ENCODE peak calls at places on chromosomes 11 and 22, in six cellular contexts. One of them, this sample, is unnamed.
A peak's percentile ranks its signal among the peaks of the same experiment; 100 is the strongest.

GRCh38 chr11:111476961-111477360 is 35.2 kb downstream of the BTG4 start:
- DNase-seq in cardiac fibroblast: no peak
- DNase-seq in ovary: no peak
- DNase-seq in Caco-2: no peak
- DNase-seq in adrenal gland: no peak
- DNase-seq in choroid plexus epithelial cell: no peak
- DNase-seq in this sample: no peak

GRCh38 chr11:101466352-101466751 is 117.5 kb downstream of the TRPC6 start:
- DNase-seq in cardiac fibroblast: no peak
- DNase-seq in ovary: no peak
- DNase-seq in Caco-2: no peak
- DNase-seq in adrenal gland: no peak
- DNase-seq in choroid plexus epithelial cell: no peak
- DNase-seq in this sample: no peak

GRCh38 chr11:6962673-6963072 is 36.4 kb downstream of the ZNF215 start:
- DNase-seq in cardiac fibroblast: no peak
- DNase-seq in ovary: no peak
- DNase-seq in Caco-2: no peak
- DNase-seq in adrenal gland: no peak
- DNase-seq in choroid plexus epithelial cell: no peak
- DNase-seq in this sample: peak; percentile 45

GRCh38 chr11:10107522-10107921 is 186.5 kb downstream of the SBF2 start:
- DNase-seq in cardiac fibroblast: no peak
- DNase-seq in ovary: no peak
- DNase-seq in Caco-2: no peak
- DNase-seq in adrenal gland: no peak
- DNase-seq in choroid plexus epithelial cell: no peak
- DNase-seq in this sample: no peak

GRCh38 chr22:26897384-26897783 is 240.0 kb downstream of the MIAT start:
- DNase-seq in cardiac fibroblast: no peak
- DNase-seq in ovary: no peak
- DNase-seq in Caco-2: no peak
- DNase-seq in adrenal gland: no peak
- DNase-seq in choroid plexus epithelial cell: no peak
- DNase-seq in this sample: no peak

GRCh38 chr22:22761606-22761962 is 117.2 kb downstream of the GGTLC2 start:
- DNase-seq in cardiac fibroblast: peak; percentile 5
- DNase-seq in ovary: no peak
- DNase-seq in Caco-2: no peak
- DNase-seq in adrenal gland: no peak
- DNase-seq in choroid plexus epithelial cell: no peak
- DNase-seq in this sample: no peak

GRCh38 chr22:17946691-17947367 is 77.5 kb downstream of the MICAL3 start:
- DNase-seq in cardiac fibroblast: no peak
- DNase-seq in ovary: no peak
- DNase-seq in Caco-2: no peak
- DNase-seq in adrenal gland: no peak
- DNase-seq in choroid plexus epithelial cell: no peak
- DNase-seq in this sample: no peak

GRCh38 chr11:36105743-36106581 is 162.1 kb downstream of the LDLRAD3 start:
- DNase-seq in cardiac fibroblast: no peak
- DNase-seq in ovary: no peak
- DNase-seq in Caco-2: no peak
- DNase-seq in adrenal gland: no peak
- DNase-seq in choroid plexus epithelial cell: no peak
- DNase-seq in this sample: no peak

GRCh38 chr22:49879871-49880270 is 26.2 kb downstream of the ZBED4 start:
- DNase-seq in cardiac fibroblast: no peak
- DNase-seq in ovary: no peak
- DNase-seq in Caco-2: no peak
- DNase-seq in adrenal gland: no peak
- DNase-seq in choroid plexus epithelial cell: no peak
- DNase-seq in this sample: no peak

GRCh38 chr11:2748061-2748813 is 48.4 kb upstream of the KCNQ1OT1 start:
- DNase-seq in cardiac fibroblast: no peak
- DNase-seq in ovary: no peak
- DNase-seq in Caco-2: no peak
- DNase-seq in adrenal gland: no peak
- DNase-seq in choroid plexus epithelial cell: no peak
- DNase-seq in this sample: no peak

GRCh38 chr11:66081505-66081904 is 11.4 kb downstream of the PACS1 start:
- DNase-seq in cardiac fibroblast: peak; percentile 40
- DNase-seq in ovary: no peak
- DNase-seq in Caco-2: no peak
- DNase-seq in adrenal gland: peak; percentile 25
- DNase-seq in choroid plexus epithelial cell: peak; percentile 50
- DNase-seq in this sample: no peak

GRCh38 chr11:117985953-117986887 is at the start of gene IL10RA:
- DNase-seq in cardiac fibroblast: peak; percentile 30
- DNase-seq in ovary: peak; percentile 84
- DNase-seq in Caco-2: peak; percentile 95
- DNase-seq in adrenal gland: peak; percentile 78
- DNase-seq in choroid plexus epithelial cell: peak; percentile 49
- DNase-seq in this sample: peak; percentile 10

GRCh38 chr11:86440305-86440716 is 65.6 kb downstream of the CCDC81 start:
- DNase-seq in cardiac fibroblast: peak; percentile 82
- DNase-seq in ovary: no peak
- DNase-seq in Caco-2: no peak
- DNase-seq in adrenal gland: no peak
- DNase-seq in choroid plexus epithelial cell: peak; percentile 78
- DNase-seq in this sample: peak; percentile 97

GRCh38 chr11:1825785-1826451 is 8.9 kb upstream of the SYT8 start:
- DNase-seq in cardiac fibroblast: no peak
- DNase-seq in ovary: no peak
- DNase-seq in Caco-2: no peak
- DNase-seq in adrenal gland: no peak
- DNase-seq in choroid plexus epithelial cell: no peak
- DNase-seq in this sample: no peak

GRCh38 chr11:86955111-86955673 is at the start of gene FZD4:
- DNase-seq in cardiac fibroblast: peak; percentile 87
- DNase-seq in ovary: peak; percentile 93
- DNase-seq in Caco-2: peak; percentile 99
- DNase-seq in adrenal gland: peak; percentile 92
- DNase-seq in choroid plexus epithelial cell: peak; percentile 91
- DNase-seq in this sample: peak; percentile 80

GRCh38 chr11:72233056-72233772 is 8.6 kb downstream of the INPPL1 start:
- DNase-seq in cardiac fibroblast: no peak
- DNase-seq in ovary: no peak
- DNase-seq in Caco-2: no peak
- DNase-seq in adrenal gland: no peak
- DNase-seq in choroid plexus epithelial cell: no peak
- DNase-seq in this sample: no peak

GRCh38 chr11:78654071-78654470 is 79.4 kb upstream of the NARS2 start:
- DNase-seq in cardiac fibroblast: no peak
- DNase-seq in ovary: no peak
- DNase-seq in Caco-2: no peak
- DNase-seq in adrenal gland: no peak
- DNase-seq in choroid plexus epithelial cell: no peak
- DNase-seq in this sample: no peak

GRCh38 chr11:35237860-35238715 is 99.1 kb downstream of the CD44 start:
- DNase-seq in cardiac fibroblast: peak; percentile 66
- DNase-seq in ovary: no peak
- DNase-seq in Caco-2: peak; percentile 71
- DNase-seq in adrenal gland: peak; percentile 45
- DNase-seq in choroid plexus epithelial cell: peak; percentile 83
- DNase-seq in this sample: no peak

GRCh38 chr11:124946735-124947141 is 7.3 kb upstream of the CCDC15 start:
- DNase-seq in cardiac fibroblast: peak; percentile 10
- DNase-seq in ovary: no peak
- DNase-seq in Caco-2: no peak
- DNase-seq in adrenal gland: no peak
- DNase-seq in choroid plexus epithelial cell: no peak
- DNase-seq in this sample: peak; percentile 77

GRCh38 chr11:27293500-27294417 is 69.3 kb downstream of the CCDC34 start:
- DNase-seq in cardiac fibroblast: peak; percentile 75
- DNase-seq in ovary: no peak
- DNase-seq in Caco-2: no peak
- DNase-seq in adrenal gland: no peak
- DNase-seq in choroid plexus epithelial cell: peak; percentile 52
- DNase-seq in this sample: peak; percentile 39

GRCh38 chr22:45314054-45314721 is 4.5 kb downstream of the FAM118A start:
- DNase-seq in cardiac fibroblast: no peak
- DNase-seq in ovary: no peak
- DNase-seq in Caco-2: peak; percentile 46
- DNase-seq in adrenal gland: no peak
- DNase-seq in choroid plexus epithelial cell: no peak
- DNase-seq in this sample: no peak

GRCh38 chr11:114088836-114089235 is 29.3 kb downstream of the ZBTB16 start:
- DNase-seq in cardiac fibroblast: no peak
- DNase-seq in ovary: no peak
- DNase-seq in Caco-2: no peak
- DNase-seq in adrenal gland: no peak
- DNase-seq in choroid plexus epithelial cell: no peak
- DNase-seq in this sample: no peak

DNA sequence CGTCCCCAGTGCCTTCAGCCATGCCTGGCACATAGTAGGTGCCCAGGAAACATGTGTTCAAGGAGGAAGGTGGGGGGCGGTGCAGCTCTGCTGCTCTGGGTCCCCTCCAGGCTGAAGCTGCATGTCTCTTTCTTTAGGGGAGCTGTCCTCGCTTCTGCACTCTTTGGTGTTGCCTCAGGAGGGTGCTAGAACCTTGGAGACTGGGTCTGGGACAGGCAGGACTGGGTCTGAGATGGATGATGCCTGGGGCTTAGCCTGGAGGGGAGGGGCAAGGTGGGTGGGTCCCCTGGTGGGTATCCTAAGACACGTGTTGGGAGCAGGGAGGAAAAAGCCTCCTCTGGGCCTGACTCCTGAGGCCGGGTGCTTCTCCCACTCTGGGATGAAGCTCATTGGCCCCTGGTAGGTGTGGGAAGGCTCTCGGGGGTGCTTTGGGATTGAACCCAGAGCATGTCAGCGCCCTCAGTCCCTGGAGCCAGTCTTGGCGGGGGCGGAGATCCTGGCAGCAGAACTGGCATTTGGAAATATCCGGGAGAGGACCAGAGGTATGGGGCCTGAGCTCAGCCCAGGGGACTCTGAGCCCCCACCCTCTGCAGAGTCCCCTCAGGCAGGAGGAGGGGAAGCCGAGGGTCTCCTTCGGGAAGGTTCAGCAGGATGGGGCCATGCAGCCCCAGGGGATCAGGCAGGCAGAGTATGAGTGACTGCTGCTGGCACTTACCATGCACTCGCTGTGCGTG is 6.7 kb upstream of the GSTP1 start:
- DNase-seq in cardiac fibroblast: no peak
- DNase-seq in ovary: no peak
- DNase-seq in Caco-2: peak; percentile 49
- DNase-seq in adrenal gland: no peak
- DNase-seq in choroid plexus epithelial cell: no peak
- DNase-seq in this sample: no peak
- TF ChIP-seq CTCF in cardiac fibroblast: no peak
- TF ChIP-seq CTCF in ovary: no peak
- TF ChIP-seq CTCF in Caco-2: no peak
- TF ChIP-seq CTCF in adrenal gland: no peak
- TF ChIP-seq CTCF in choroid plexus epithelial cell: peak; percentile 19
- TF ChIP-seq CTCF in this sample: no peak

GRCh38 chr11:73311394-73311869 is 3.4 kb downstream of the ARHGEF17 start:
- DNase-seq in cardiac fibroblast: no peak
- DNase-seq in ovary: no peak
- DNase-seq in Caco-2: no peak
- DNase-seq in adrenal gland: no peak
- DNase-seq in choroid plexus epithelial cell: no peak
- DNase-seq in this sample: no peak
- H3K4me3 ChIP-seq in cardiac fibroblast: peak overlapping the region; percentile 44
- H3K4me3 ChIP-seq in ovary: peak overlapping the region; percentile 11
- H3K4me3 ChIP-seq in Caco-2: no peak overlapping the region
- H3K4me3 ChIP-seq in adrenal gland: no peak overlapping the region
- H3K4me3 ChIP-seq in choroid plexus epithelial cell: peak overlapping the region; percentile 81
- H3K4me3 ChIP-seq in this sample: peak overlapping the region; percentile 81

DNA sequence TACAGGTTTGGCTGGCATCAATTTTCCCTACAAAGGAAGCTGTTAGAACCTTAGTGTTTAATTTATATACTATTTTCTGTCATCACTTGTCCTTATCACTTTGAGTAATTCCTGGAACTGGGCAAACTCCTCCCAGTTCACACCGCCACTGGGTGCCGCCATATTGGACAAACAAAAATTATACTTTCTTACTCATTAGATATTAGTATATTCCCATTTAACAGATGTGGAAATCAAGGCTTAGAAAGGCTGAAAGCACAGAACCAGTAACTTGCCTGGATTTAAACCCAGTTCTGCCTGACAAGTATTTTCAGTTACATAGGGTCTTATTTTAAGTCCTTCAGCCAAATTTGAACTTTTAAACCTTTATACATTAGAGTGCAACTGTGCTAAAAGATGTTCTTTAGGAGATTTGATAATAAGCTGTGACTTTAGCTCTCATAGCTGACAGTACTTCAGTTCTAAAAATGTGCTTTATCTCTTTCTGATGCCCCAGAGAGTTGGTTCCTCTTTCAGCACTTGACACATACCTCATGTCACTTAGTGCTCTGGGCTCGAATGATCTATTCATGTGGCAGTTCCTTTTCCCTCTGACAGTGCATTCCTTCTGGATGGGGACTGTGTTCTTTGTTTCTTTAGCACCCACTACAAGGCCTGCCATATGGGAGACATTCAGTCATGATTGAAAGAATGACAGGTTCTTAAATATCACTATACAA is 25.4 kb downstream of the COA4 start:
- DNase-seq in cardiac fibroblast: no peak
- DNase-seq in ovary: no peak
- DNase-seq in Caco-2: no peak
- DNase-seq in adrenal gland: no peak
- DNase-seq in choroid plexus epithelial cell: no peak
- DNase-seq in this sample: no peak
- TF ChIP-seq CTCF in cardiac fibroblast: no peak
- TF ChIP-seq CTCF in ovary: no peak
- TF ChIP-seq CTCF in Caco-2: no peak
- TF ChIP-seq CTCF in adrenal gland: no peak
- TF ChIP-seq CTCF in choroid plexus epithelial cell: no peak
- TF ChIP-seq CTCF in this sample: no peak

DNA sequence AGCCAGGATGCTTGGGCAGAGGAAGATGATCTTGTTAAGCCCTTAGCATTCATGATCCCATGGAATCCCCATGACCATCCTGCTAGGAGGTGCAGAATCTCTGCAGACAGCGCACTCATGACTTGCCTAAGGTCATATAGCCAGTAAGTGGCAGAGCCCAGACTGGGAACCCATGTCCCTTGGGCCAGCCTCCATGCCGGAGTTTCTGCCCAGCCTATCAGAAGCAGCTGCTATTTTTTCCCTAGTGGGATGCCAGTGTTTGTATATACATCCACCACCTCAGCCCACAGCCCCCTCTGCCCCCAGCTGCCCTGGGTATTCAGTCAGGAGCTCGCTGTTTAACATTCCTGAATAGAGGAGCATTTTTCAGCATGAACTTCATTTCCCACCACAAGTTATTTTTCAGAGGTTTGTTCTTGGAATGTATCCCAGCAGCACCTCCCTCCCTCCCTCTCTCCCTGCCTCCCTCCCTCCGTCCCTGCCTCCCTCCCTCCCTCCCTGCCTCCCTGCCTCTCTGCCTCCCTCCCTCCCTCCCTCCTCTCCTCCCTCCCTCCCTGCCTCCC is 34.4 kb upstream of the SUSD2 start:
- DNase-seq in cardiac fibroblast: peak; percentile 58
- DNase-seq in ovary: peak; percentile 57
- DNase-seq in Caco-2: no peak
- DNase-seq in adrenal gland: no peak
- DNase-seq in choroid plexus epithelial cell: peak; percentile 79
- DNase-seq in this sample: peak; percentile 84
- H3K4me3 ChIP-seq in cardiac fibroblast: no peak overlapping the region
- H3K4me3 ChIP-seq in ovary: no peak overlapping the region
- H3K4me3 ChIP-seq in Caco-2: no peak overlapping the region
- H3K4me3 ChIP-seq in adrenal gland: no peak overlapping the region
- H3K4me3 ChIP-seq in choroid plexus epithelial cell: no peak overlapping the region
- H3K4me3 ChIP-seq in this sample: no peak overlapping the region